ENCODE peak calls at places on chromosomes 11 and 22, in six cellular contexts. T is HEK293T, G is A549, F is GM12878, S is HepG2, Z is K562. O is an unnamed sample.

GRCh38 chr22:44746836-44747519 is 5.4 kb upstream of the ARHGAP8 start:
- DNase-seq in T (no peak), Z (no peak), G (no peak), F (no peak), S (peak; percentile 43), O (peak; percentile 69)

GRCh38 chr11:122229611-122230386 is 113.8 kb upstream of the BLID start:
- DNase-seq in F (no peak), S (peak; percentile 75), T (no peak), G (no peak), Z (no peak), O (no peak)

GRCh38 chr11:134024420-134025085 is 44.3 kb upstream of the JAM3 start:
- DNase-seq in F (no peak), G (no peak), T (no peak), S (no peak), Z (no peak), O (peak; percentile 36)

GRCh38 chr11:87030458-87031054 is 7.2 kb upstream of the TMEM135 start:
- DNase-seq in S (peak; percentile 29), F (no peak), Z (no peak), G (peak; percentile 6), T (no peak), O (peak; percentile 18)

GRCh38 chr11:70271635-70271953 is 1.1 kb downstream of the PPFIA1 start:
- DNase-seq in S (no peak), T (no peak), F (no peak), G (no peak), Z (no peak), O (no peak)

GRCh38 chr22:44399196-44399837 is 86.6 kb upstream of the SHISAL1 start:
- DNase-seq in F (no peak), Z (no peak), T (no peak), G (no peak), S (no peak), O (no peak)

GRCh38 chr11:133547808-133548494 is 15.7 kb upstream of the OPCML start:
- DNase-seq in G (no peak), F (no peak), T (no peak), S (no peak), Z (no peak), O (no peak)

GRCh38 chr22:37337204-37337943 is 55.1 kb downstream of the CYTH4 start:
- DNase-seq in T (no peak), S (no peak), G (peak; percentile 34), Z (no peak), F (no peak), O (peak; percentile 55)

GRCh38 chr11:91921974-91922373 is 302.6 kb upstream of the FAT3 start:
- DNase-seq in F (no peak), T (no peak), S (no peak), G (peak; percentile 11), Z (no peak), O (no peak)

GRCh38 chr11:107478922-107479321 is 21.3 kb upstream of the CWF19L2 start:
- DNase-seq in T (no peak), Z (no peak), S (no peak), G (no peak), F (no peak), O (peak; percentile 49)

GRCh38 chr11:117647872-117648271 is 149.1 kb downstream of the DSCAML1 start:
- DNase-seq in S (no peak), T (no peak), Z (no peak), F (no peak), G (no peak), O (no peak)

GRCh38 chr11:82315093-82315492 is 418.6 kb downstream of the FAM181B start:
- DNase-seq in G (peak; percentile 20), F (no peak), T (peak; percentile 44), Z (no peak), S (peak; percentile 23), O (no peak)

GRCh38 chr11:106172389-106172991 is 95.0 kb downstream of the AASDHPPT start:
- DNase-seq in G (no peak), T (no peak), S (no peak), F (no peak), Z (no peak), O (no peak)

GRCh38 chr11:120914021-120914420 is 109.9 kb upstream of the TBCEL start:
- DNase-seq in G (no peak), Z (no peak), S (no peak), T (no peak), F (no peak), O (no peak)

GRCh38 chr11:120909676-120910215 is 114.2 kb upstream of the TBCEL start:
- DNase-seq in S (no peak), T (no peak), F (no peak), Z (no peak), G (no peak), O (no peak)

GRCh38 chr11:120911943-120912342 is 112.0 kb upstream of the TBCEL start:
- DNase-seq in S (no peak), F (no peak), Z (no peak), T (no peak), G (no peak), O (no peak)

GRCh38 chr11:120912915-120913314 is 111.0 kb upstream of the TBCEL start:
- DNase-seq in F (no peak), G (no peak), S (no peak), Z (no peak), T (no peak), O (no peak)

GRCh38 chr11:120912504-120912903 is 111.4 kb upstream of the TBCEL start:
- DNase-seq in S (peak; percentile 36), F (no peak), Z (peak; percentile 15), G (peak; percentile 51), T (peak; percentile 36), O (peak; percentile 57)
- TF ChIP-seq BHLHE40 in S (no peak), F (no peak), Z (no peak), G (no peak), T (no peak), O (no peak)

GRCh38 chr22:46087816-46088277 is 62.5 kb upstream of the PPARA start:
- DNase-seq in S (no peak), Z (peak; percentile 77), T (no peak), G (peak; percentile 67), F (no peak), O (peak; percentile 86)
- TF ChIP-seq BHLHE40 in S (no peak), Z (no peak), T (no peak), G (no peak), F (no peak), O (no peak)

DNA sequence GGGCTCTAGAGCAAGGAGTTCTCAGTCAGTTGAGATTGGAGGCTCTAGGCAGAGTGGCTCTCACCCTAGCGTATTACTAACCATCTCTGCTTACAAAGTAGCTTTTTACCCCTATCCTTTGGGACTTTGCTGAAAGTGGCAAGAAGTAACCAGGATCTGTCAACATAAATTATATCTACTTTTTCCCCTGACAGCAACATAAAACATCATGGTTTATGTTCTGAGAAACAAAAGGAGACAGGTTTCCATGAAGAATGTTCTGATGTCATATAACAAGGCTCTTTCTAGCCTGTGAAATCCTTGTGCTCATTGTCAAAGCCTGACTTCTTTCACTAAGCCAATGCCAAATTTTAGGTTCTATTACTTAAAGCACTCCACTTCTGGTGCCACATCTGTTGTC is 7.2 kb upstream of the EIF3M start:
- DNase-seq in F (no peak), T (no peak), Z (no peak), G (no peak), S (no peak), O (no peak)
- TF ChIP-seq BHLHE40 in F (no peak), T (no peak), Z (no peak), G (no peak), S (no peak), O (no peak)

DNA sequence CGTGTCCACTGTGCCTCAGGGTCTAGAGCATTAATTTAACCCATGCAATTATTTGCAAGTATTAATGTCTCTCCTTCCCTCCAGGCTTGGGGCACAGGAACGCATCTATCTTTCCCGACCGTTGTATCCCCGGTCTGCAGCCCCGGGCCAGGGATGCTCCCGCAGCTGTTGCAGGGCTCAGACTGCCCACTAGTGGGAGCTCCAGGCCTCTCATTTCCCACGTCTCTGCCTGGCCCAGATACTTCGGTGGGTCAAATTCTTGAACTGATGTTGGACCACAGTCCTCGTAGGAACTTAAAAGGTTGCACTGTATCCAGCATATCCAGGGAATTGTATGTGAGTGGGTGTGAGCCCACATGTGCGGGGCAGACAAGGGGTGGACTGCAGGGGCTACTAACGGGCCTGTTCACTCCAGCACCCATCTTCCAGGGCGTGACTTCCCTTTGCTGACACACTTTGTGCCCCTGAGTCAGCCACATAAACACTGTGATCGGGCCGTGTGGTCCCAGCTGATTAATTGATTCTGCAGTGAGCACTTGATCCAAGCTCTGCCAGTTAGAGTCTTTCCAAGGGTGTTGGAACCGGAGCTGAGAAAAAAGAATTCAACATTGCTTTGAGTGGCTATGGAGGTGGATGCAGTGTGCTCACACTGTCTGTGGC is 451.3 kb downstream of the TBC1D22A start:
- DNase-seq in F (no peak), S (peak; percentile 14), T (peak; percentile 64), G (peak; percentile 17), Z (peak; percentile 55), O (no peak)
- TF ChIP-seq BHLHE40 in F (no peak), S (no peak), T (no peak), G (no peak), Z (no peak), O (no peak)

DNA sequence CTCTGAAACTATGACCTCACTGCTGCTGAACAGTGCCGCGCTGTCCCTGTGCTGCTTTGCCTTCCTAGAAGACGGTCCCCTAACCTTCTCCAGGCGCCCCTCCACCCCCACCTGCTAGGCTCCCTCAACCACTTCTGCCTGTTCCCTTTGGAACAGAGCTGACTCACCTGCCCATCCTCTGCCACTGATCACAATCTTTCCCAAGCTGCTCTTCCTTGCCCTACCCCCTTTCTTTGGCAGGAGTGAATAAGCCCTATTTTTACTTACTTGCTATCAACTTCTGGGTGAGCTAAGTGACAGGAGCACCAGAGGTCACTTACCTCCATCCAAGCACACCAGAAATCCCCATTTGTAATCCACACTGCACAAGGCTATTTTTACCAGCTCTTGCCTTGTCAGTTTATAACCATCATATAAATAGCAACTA is 116.0 kb upstream of the BID start:
- DNase-seq in S (no peak), F (no peak), Z (no peak), T (no peak), G (no peak), O (peak; percentile 53)
- TF ChIP-seq BHLHE40 in S (no peak), F (no peak), Z (no peak), T (no peak), G (no peak), O (no peak)

GRCh38 chr11:65417221-65417701 is 5.3 kb upstream of the NEAT1 start:
- DNase-seq in S (no peak), F (no peak), G (no peak), Z (no peak), T (no peak), O (no peak)

GRCh38 chr11:65415499-65416340 is 6.9 kb upstream of the NEAT1 start:
- DNase-seq in Z (no peak), G (no peak), S (peak; percentile 65), F (no peak), T (no peak), O (no peak)

GRCh38 chr11:65412271-65413076 is 10.1 kb upstream of the NEAT1 start:
- DNase-seq in G (no peak), F (no peak), Z (no peak), T (no peak), S (no peak), O (no peak)

GRCh38 chr11:65416341-65417185 is 6.0 kb upstream of the NEAT1 start:
- DNase-seq in G (peak; percentile 84), F (no peak), Z (peak; percentile 92), S (peak; percentile 77), T (peak; percentile 89), O (peak; percentile 71)

GRCh38 chr11:65414776-65415498 is 7.7 kb upstream of the NEAT1 start:
- DNase-seq in F (no peak), T (no peak), Z (no peak), G (no peak), S (no peak), O (peak; percentile 39)
- TF ChIP-seq BHLHE40 in F (no peak), T (no peak), Z (no peak), G (no peak), S (no peak), O (no peak)

O was measured in IMR-90.